ENCODE peak calls at places on chromosomes 3 and 15, in nine cellular contexts. One of them, this sample, is unnamed.

GRCh38 chr3:33956211-33956610 is 157.8 kb downstream of the PDCD6IP start:
- DNase-seq in EH: no peak
- DNase-seq in AG20443: no peak
- DNase-seq in AML-193: no peak
- DNase-seq in fibroblast of the conjunctiva: no peak
- DNase-seq in SK-MEL-5: no peak
- DNase-seq in thoracic aorta: no peak
- DNase-seq in DMS79: no peak
- DNase-seq in neural crest cell: no peak
- DNase-seq in this sample: no peak

GRCh38 chr15:49693491-49693890 is 72.6 kb downstream of the DTWD1 start:
- DNase-seq in EH: peak; percentile 57
- DNase-seq in AG20443: no peak
- DNase-seq in AML-193: no peak
- DNase-seq in fibroblast of the conjunctiva: no peak
- DNase-seq in SK-MEL-5: no peak
- DNase-seq in thoracic aorta: no peak
- DNase-seq in DMS79: no peak
- DNase-seq in neural crest cell: no peak
- DNase-seq in this sample: no peak

GRCh38 chr3:139427283-139428060 is 38.0 kb upstream of the COPB2 start:
- DNase-seq in EH: peak; percentile 72
- DNase-seq in AG20443: peak; percentile 76
- DNase-seq in AML-193: peak; percentile 95
- DNase-seq in fibroblast of the conjunctiva: peak; percentile 63
- DNase-seq in SK-MEL-5: peak; percentile 90
- DNase-seq in thoracic aorta: no peak
- DNase-seq in DMS79: peak; percentile 83
- DNase-seq in neural crest cell: peak; percentile 14
- DNase-seq in this sample: no peak

GRCh38 chr3:52314495-52314894 is 1.6 kb upstream of the DNAH1 start:
- DNase-seq in EH: no peak
- DNase-seq in AG20443: no peak
- DNase-seq in AML-193: no peak
- DNase-seq in fibroblast of the conjunctiva: no peak
- DNase-seq in SK-MEL-5: no peak
- DNase-seq in thoracic aorta: no peak
- DNase-seq in DMS79: no peak
- DNase-seq in neural crest cell: no peak
- DNase-seq in this sample: no peak

GRCh38 chr3:103613738-103614137 is 1178.9 kb downstream of the ZPLD1 start:
- DNase-seq in EH: no peak
- DNase-seq in AG20443: no peak
- DNase-seq in AML-193: no peak
- DNase-seq in fibroblast of the conjunctiva: no peak
- DNase-seq in SK-MEL-5: no peak
- DNase-seq in thoracic aorta: no peak
- DNase-seq in DMS79: no peak
- DNase-seq in neural crest cell: no peak
- DNase-seq in this sample: no peak

GRCh38 chr3:98361289-98361688 is 7.6 kb downstream of the OR5K4 start:
- DNase-seq in EH: no peak
- DNase-seq in AG20443: no peak
- DNase-seq in AML-193: no peak
- DNase-seq in fibroblast of the conjunctiva: no peak
- DNase-seq in SK-MEL-5: no peak
- DNase-seq in thoracic aorta: no peak
- DNase-seq in DMS79: no peak
- DNase-seq in neural crest cell: no peak
- DNase-seq in this sample: no peak

GRCh38 chr15:50190723-50191122 is 8.7 kb downstream of the SLC27A2 start:
- DNase-seq in EH: no peak
- DNase-seq in AG20443: no peak
- DNase-seq in AML-193: no peak
- DNase-seq in fibroblast of the conjunctiva: no peak
- DNase-seq in SK-MEL-5: no peak
- DNase-seq in thoracic aorta: no peak
- DNase-seq in DMS79: no peak
- DNase-seq in neural crest cell: no peak
- DNase-seq in this sample: no peak

GRCh38 chr3:158718490-158719170 is 13.6 kb downstream of the RARRES1 start:
- DNase-seq in EH: peak; percentile 97
- DNase-seq in AG20443: peak; percentile 46
- DNase-seq in AML-193: no peak
- DNase-seq in fibroblast of the conjunctiva: peak; percentile 92
- DNase-seq in SK-MEL-5: no peak
- DNase-seq in thoracic aorta: no peak
- DNase-seq in DMS79: no peak
- DNase-seq in neural crest cell: no peak
- DNase-seq in this sample: no peak

GRCh38 chr3:147509444-147509843 is 100.3 kb downstream of the ZIC1 start:
- DNase-seq in EH: no peak
- DNase-seq in AG20443: no peak
- DNase-seq in AML-193: no peak
- DNase-seq in fibroblast of the conjunctiva: no peak
- DNase-seq in SK-MEL-5: no peak
- DNase-seq in thoracic aorta: no peak
- DNase-seq in DMS79: no peak
- DNase-seq in neural crest cell: no peak
- DNase-seq in this sample: no peak

GRCh38 chr3:58164916-58165821 is 45.6 kb downstream of the DNASE1L3 start:
- DNase-seq in EH: peak; percentile 41
- DNase-seq in AG20443: no peak
- DNase-seq in AML-193: no peak
- DNase-seq in fibroblast of the conjunctiva: no peak
- DNase-seq in SK-MEL-5: no peak
- DNase-seq in thoracic aorta: no peak
- DNase-seq in DMS79: no peak
- DNase-seq in neural crest cell: no peak
- DNase-seq in this sample: no peak

GRCh38 chr3:119679874-119680273 is 2.7 kb upstream of the COX17 start:
- DNase-seq in EH: no peak
- DNase-seq in AG20443: no peak
- DNase-seq in AML-193: peak; percentile 55
- DNase-seq in fibroblast of the conjunctiva: no peak
- DNase-seq in SK-MEL-5: no peak
- DNase-seq in thoracic aorta: no peak
- DNase-seq in DMS79: no peak
- DNase-seq in neural crest cell: no peak
- DNase-seq in this sample: no peak

GRCh38 chr15:62572797-62573196 is 407.7 kb upstream of the C2CD4B start:
- DNase-seq in EH: no peak
- DNase-seq in AG20443: no peak
- DNase-seq in AML-193: no peak
- DNase-seq in fibroblast of the conjunctiva: no peak
- DNase-seq in SK-MEL-5: no peak
- DNase-seq in thoracic aorta: no peak
- DNase-seq in DMS79: no peak
- DNase-seq in neural crest cell: no peak
- DNase-seq in this sample: no peak

GRCh38 chr3:189652042-189652441 is 20.9 kb downstream of the TP63 start:
- DNase-seq in EH: peak; percentile 19
- DNase-seq in AG20443: no peak
- DNase-seq in AML-193: no peak
- DNase-seq in fibroblast of the conjunctiva: no peak
- DNase-seq in SK-MEL-5: peak; percentile 41
- DNase-seq in thoracic aorta: no peak
- DNase-seq in DMS79: no peak
- DNase-seq in neural crest cell: peak; percentile 12
- DNase-seq in this sample: no peak

GRCh38 chr3:8318002-8318649 is 183.5 kb upstream of the LMCD1 start:
- DNase-seq in EH: peak; percentile 68
- DNase-seq in AG20443: peak; percentile 38
- DNase-seq in AML-193: no peak
- DNase-seq in fibroblast of the conjunctiva: peak; percentile 9
- DNase-seq in SK-MEL-5: no peak
- DNase-seq in thoracic aorta: no peak
- DNase-seq in DMS79: no peak
- DNase-seq in neural crest cell: no peak
- DNase-seq in this sample: no peak

GRCh38 chr3:46924921-46925584 is 47.5 kb downstream of the PTH1R start:
- DNase-seq in EH: no peak
- DNase-seq in AG20443: no peak
- DNase-seq in AML-193: no peak
- DNase-seq in fibroblast of the conjunctiva: no peak
- DNase-seq in SK-MEL-5: no peak
- DNase-seq in thoracic aorta: no peak
- DNase-seq in DMS79: no peak
- DNase-seq in neural crest cell: no peak
- DNase-seq in this sample: no peak

GRCh38 chr15:73777741-73778140 is 24.6 kb upstream of the INSYN1 start:
- DNase-seq in EH: no peak
- DNase-seq in AG20443: no peak
- DNase-seq in AML-193: no peak
- DNase-seq in fibroblast of the conjunctiva: no peak
- DNase-seq in SK-MEL-5: no peak
- DNase-seq in thoracic aorta: no peak
- DNase-seq in DMS79: no peak
- DNase-seq in neural crest cell: no peak
- DNase-seq in this sample: no peak

GRCh38 chr3:192467230-192468186 is 259.8 kb downstream of the FGF12 start:
- DNase-seq in EH: peak; percentile 44
- DNase-seq in AG20443: peak; percentile 49
- DNase-seq in AML-193: peak; percentile 51
- DNase-seq in fibroblast of the conjunctiva: peak; percentile 17
- DNase-seq in SK-MEL-5: peak; percentile 71
- DNase-seq in thoracic aorta: no peak
- DNase-seq in DMS79: peak; percentile 9
- DNase-seq in neural crest cell: peak; percentile 54
- DNase-seq in this sample: peak; percentile 64

GRCh38 chr3:4750306-4751056 is 228.8 kb upstream of the BHLHE40 start:
- DNase-seq in EH: peak; percentile 60
- DNase-seq in AG20443: no peak
- DNase-seq in AML-193: no peak
- DNase-seq in fibroblast of the conjunctiva: no peak
- DNase-seq in SK-MEL-5: no peak
- DNase-seq in thoracic aorta: no peak
- DNase-seq in DMS79: no peak
- DNase-seq in neural crest cell: no peak
- DNase-seq in this sample: no peak

GRCh38 chr3:8536106-8537052 is 34.8 kb downstream of the LMCD1 start:
- DNase-seq in EH: peak; percentile 87
- DNase-seq in AG20443: peak; percentile 54
- DNase-seq in AML-193: no peak
- DNase-seq in fibroblast of the conjunctiva: no peak
- DNase-seq in SK-MEL-5: no peak
- DNase-seq in thoracic aorta: no peak
- DNase-seq in DMS79: no peak
- DNase-seq in neural crest cell: no peak
- DNase-seq in this sample: no peak

GRCh38 chr15:63605816-63606215 is 8.6 kb downstream of the FBXL22 start:
- DNase-seq in EH: no peak
- DNase-seq in AG20443: no peak
- DNase-seq in AML-193: no peak
- DNase-seq in fibroblast of the conjunctiva: no peak
- DNase-seq in SK-MEL-5: no peak
- DNase-seq in thoracic aorta: no peak
- DNase-seq in DMS79: no peak
- DNase-seq in neural crest cell: no peak
- DNase-seq in this sample: no peak

GRCh38 chr15:75224281-75224680 is 22.6 kb downstream of the C15orf39 start:
- DNase-seq in EH: no peak
- DNase-seq in AG20443: no peak
- DNase-seq in AML-193: no peak
- DNase-seq in fibroblast of the conjunctiva: no peak
- DNase-seq in SK-MEL-5: no peak
- DNase-seq in thoracic aorta: no peak
- DNase-seq in DMS79: no peak
- DNase-seq in neural crest cell: no peak
- DNase-seq in this sample: no peak

GRCh38 chr3:100027321-100027720 is 87.0 kb downstream of the FILIP1L start:
- DNase-seq in EH: peak; percentile 31
- DNase-seq in AG20443: no peak
- DNase-seq in AML-193: no peak
- DNase-seq in fibroblast of the conjunctiva: no peak
- DNase-seq in SK-MEL-5: no peak
- DNase-seq in thoracic aorta: no peak
- DNase-seq in DMS79: no peak
- DNase-seq in neural crest cell: no peak
- DNase-seq in this sample: no peak

GRCh38 chr15:100771745-100772144 is 107.9 kb upstream of the ALDH1A3 start:
- DNase-seq in EH: peak; percentile 13
- DNase-seq in AG20443: no peak
- DNase-seq in AML-193: no peak
- DNase-seq in fibroblast of the conjunctiva: no peak
- DNase-seq in SK-MEL-5: no peak
- DNase-seq in thoracic aorta: no peak
- DNase-seq in DMS79: no peak
- DNase-seq in neural crest cell: no peak
- DNase-seq in this sample: peak; percentile 35

GRCh38 chr3:66536791-66537190 is 36.0 kb upstream of the LRIG1 start:
- DNase-seq in EH: no peak
- DNase-seq in AG20443: no peak
- DNase-seq in AML-193: no peak
- DNase-seq in fibroblast of the conjunctiva: no peak
- DNase-seq in SK-MEL-5: no peak
- DNase-seq in thoracic aorta: no peak
- DNase-seq in DMS79: no peak
- DNase-seq in neural crest cell: no peak
- DNase-seq in this sample: no peak

This sample was measured in ascending aorta.